ENCODE peak calls at places on chromosome 18, in ten cellular contexts. One of them, this sample, is unnamed.

GRCh38 chr18:48545690-48546365 is 7.0 kb downstream of the CTIF start:
- DNase-seq in CD4-positive, alpha-beta T cell: no peak
- DNase-seq in GM06990: no peak
- DNase-seq in activated gamma-delta T cell treated with Interleukin-2 at 50 U/mL for 16 hours: no peak
- DNase-seq in retina: peak
- DNase-seq in WTC11: peak
- DNase-seq in CD4-positive, alpha-beta memory T cell: no peak
- DNase-seq in AG04450: no peak
- DNase-seq in stimulated activated CD4-positive, alpha-beta T cell treated with anti-CD3 and anti-CD28 coated beads, Interleukin-1b, Interleukin-23, amount 100 ng/mL, for 24 hours: no peak
- DNase-seq in GM03348: peak
- DNase-seq in this sample: no peak

GRCh38 chr18:44789704-44790103 is 109.0 kb downstream of the SETBP1 start:
- DNase-seq in GM03348: peak
- DNase-seq in WTC11: no peak
- DNase-seq in retina: no peak
- DNase-seq in AG04450: no peak
- DNase-seq in stimulated activated CD4-positive, alpha-beta T cell treated with anti-CD3 and anti-CD28 coated beads, Interleukin-1b, Interleukin-23, amount 100 ng/mL, for 24 hours: no peak
- DNase-seq in activated gamma-delta T cell treated with Interleukin-2 at 50 U/mL for 16 hours: no peak
- DNase-seq in CD4-positive, alpha-beta T cell: no peak
- DNase-seq in GM06990: no peak
- DNase-seq in CD4-positive, alpha-beta memory T cell: no peak
- DNase-seq in this sample: no peak

GRCh38 chr18:55647331-55647730 is 59.3 kb upstream of the TCF4 start:
- DNase-seq in stimulated activated CD4-positive, alpha-beta T cell treated with anti-CD3 and anti-CD28 coated beads, Interleukin-1b, Interleukin-23, amount 100 ng/mL, for 24 hours: no peak
- DNase-seq in CD4-positive, alpha-beta T cell: no peak
- DNase-seq in WTC11: no peak
- DNase-seq in activated gamma-delta T cell treated with Interleukin-2 at 50 U/mL for 16 hours: no peak
- DNase-seq in GM06990: no peak
- DNase-seq in GM03348: peak
- DNase-seq in retina: no peak
- DNase-seq in AG04450: no peak
- DNase-seq in CD4-positive, alpha-beta memory T cell: no peak
- DNase-seq in this sample: no peak

GRCh38 chr18:62030091-62030985 is 137.5 kb upstream of the RNF152 start:
- DNase-seq in GM03348: no peak
- DNase-seq in activated gamma-delta T cell treated with Interleukin-2 at 50 U/mL for 16 hours: no peak
- DNase-seq in stimulated activated CD4-positive, alpha-beta T cell treated with anti-CD3 and anti-CD28 coated beads, Interleukin-1b, Interleukin-23, amount 100 ng/mL, for 24 hours: no peak
- DNase-seq in retina: no peak
- DNase-seq in WTC11: no peak
- DNase-seq in CD4-positive, alpha-beta T cell: no peak
- DNase-seq in GM06990: no peak
- DNase-seq in CD4-positive, alpha-beta memory T cell: no peak
- DNase-seq in AG04450: no peak
- DNase-seq in this sample: no peak

GRCh38 chr18:57709335-57709734 is 87.7 kb upstream of the NARS1 start:
- DNase-seq in GM03348: no peak
- DNase-seq in AG04450: no peak
- DNase-seq in GM06990: no peak
- DNase-seq in retina: no peak
- DNase-seq in stimulated activated CD4-positive, alpha-beta T cell treated with anti-CD3 and anti-CD28 coated beads, Interleukin-1b, Interleukin-23, amount 100 ng/mL, for 24 hours: no peak
- DNase-seq in CD4-positive, alpha-beta memory T cell: no peak
- DNase-seq in activated gamma-delta T cell treated with Interleukin-2 at 50 U/mL for 16 hours: no peak
- DNase-seq in WTC11: no peak
- DNase-seq in CD4-positive, alpha-beta T cell: no peak
- DNase-seq in this sample: no peak

GRCh38 chr18:41373612-41374011 is 581.4 kb upstream of the PIK3C3 start:
- DNase-seq in GM03348: no peak
- DNase-seq in stimulated activated CD4-positive, alpha-beta T cell treated with anti-CD3 and anti-CD28 coated beads, Interleukin-1b, Interleukin-23, amount 100 ng/mL, for 24 hours: no peak
- DNase-seq in GM06990: no peak
- DNase-seq in CD4-positive, alpha-beta T cell: no peak
- DNase-seq in CD4-positive, alpha-beta memory T cell: no peak
- DNase-seq in retina: no peak
- DNase-seq in AG04450: no peak
- DNase-seq in activated gamma-delta T cell treated with Interleukin-2 at 50 U/mL for 16 hours: no peak
- DNase-seq in WTC11: no peak
- DNase-seq in this sample: no peak

GRCh38 chr18:79583426-79583825 is 96.2 kb upstream of the CTDP1 start:
- DNase-seq in stimulated activated CD4-positive, alpha-beta T cell treated with anti-CD3 and anti-CD28 coated beads, Interleukin-1b, Interleukin-23, amount 100 ng/mL, for 24 hours: no peak
- DNase-seq in activated gamma-delta T cell treated with Interleukin-2 at 50 U/mL for 16 hours: no peak
- DNase-seq in retina: no peak
- DNase-seq in AG04450: no peak
- DNase-seq in GM06990: no peak
- DNase-seq in CD4-positive, alpha-beta T cell: no peak
- DNase-seq in GM03348: no peak
- DNase-seq in CD4-positive, alpha-beta memory T cell: no peak
- DNase-seq in WTC11: no peak
- DNase-seq in this sample: no peak

GRCh38 chr18:12307871-12308385 is at the start of gene TUBB6:
- DNase-seq in retina: peak
- DNase-seq in WTC11: peak
- DNase-seq in activated gamma-delta T cell treated with Interleukin-2 at 50 U/mL for 16 hours: no peak
- DNase-seq in AG04450: no peak
- DNase-seq in GM06990: peak
- DNase-seq in CD4-positive, alpha-beta memory T cell: no peak
- DNase-seq in stimulated activated CD4-positive, alpha-beta T cell treated with anti-CD3 and anti-CD28 coated beads, Interleukin-1b, Interleukin-23, amount 100 ng/mL, for 24 hours: peak
- DNase-seq in GM03348: peak
- DNase-seq in CD4-positive, alpha-beta T cell: no peak
- DNase-seq in this sample: no peak

GRCh38 chr18:63342206-63342605 is 22.6 kb upstream of the BCL2 start:
- DNase-seq in GM06990: no peak
- DNase-seq in stimulated activated CD4-positive, alpha-beta T cell treated with anti-CD3 and anti-CD28 coated beads, Interleukin-1b, Interleukin-23, amount 100 ng/mL, for 24 hours: no peak
- DNase-seq in retina: peak
- DNase-seq in CD4-positive, alpha-beta memory T cell: no peak
- DNase-seq in activated gamma-delta T cell treated with Interleukin-2 at 50 U/mL for 16 hours: peak
- DNase-seq in CD4-positive, alpha-beta T cell: peak
- DNase-seq in WTC11: peak
- DNase-seq in AG04450: no peak
- DNase-seq in GM03348: peak
- DNase-seq in this sample: peak

GRCh38 chr18:1659190-1659589 is 754.5 kb downstream of the ADCYAP1 start:
- DNase-seq in CD4-positive, alpha-beta memory T cell: no peak
- DNase-seq in activated gamma-delta T cell treated with Interleukin-2 at 50 U/mL for 16 hours: no peak
- DNase-seq in GM06990: no peak
- DNase-seq in WTC11: no peak
- DNase-seq in retina: no peak
- DNase-seq in AG04450: no peak
- DNase-seq in stimulated activated CD4-positive, alpha-beta T cell treated with anti-CD3 and anti-CD28 coated beads, Interleukin-1b, Interleukin-23, amount 100 ng/mL, for 24 hours: no peak
- DNase-seq in CD4-positive, alpha-beta T cell: no peak
- DNase-seq in GM03348: no peak
- DNase-seq in this sample: no peak

GRCh38 chr18:46097853-46098615 is at the start of gene ATP5F1A:
- DNase-seq in CD4-positive, alpha-beta T cell: peak
- DNase-seq in activated gamma-delta T cell treated with Interleukin-2 at 50 U/mL for 16 hours: peak
- DNase-seq in GM03348: peak
- DNase-seq in stimulated activated CD4-positive, alpha-beta T cell treated with anti-CD3 and anti-CD28 coated beads, Interleukin-1b, Interleukin-23, amount 100 ng/mL, for 24 hours: peak
- DNase-seq in retina: peak
- DNase-seq in GM06990: peak
- DNase-seq in CD4-positive, alpha-beta memory T cell: peak
- DNase-seq in AG04450: peak
- DNase-seq in WTC11: peak
- DNase-seq in this sample: peak

GRCh38 chr18:48605408-48605845 is 66.6 kb downstream of the CTIF start:
- DNase-seq in GM06990: no peak
- DNase-seq in activated gamma-delta T cell treated with Interleukin-2 at 50 U/mL for 16 hours: no peak
- DNase-seq in stimulated activated CD4-positive, alpha-beta T cell treated with anti-CD3 and anti-CD28 coated beads, Interleukin-1b, Interleukin-23, amount 100 ng/mL, for 24 hours: no peak
- DNase-seq in WTC11: peak
- DNase-seq in CD4-positive, alpha-beta memory T cell: no peak
- DNase-seq in GM03348: no peak
- DNase-seq in retina: peak
- DNase-seq in CD4-positive, alpha-beta T cell: no peak
- DNase-seq in AG04450: no peak
- DNase-seq in this sample: no peak

GRCh38 chr18:51255694-51256093 is 58.2 kb upstream of the MEX3C start:
- DNase-seq in GM06990: no peak
- DNase-seq in CD4-positive, alpha-beta T cell: no peak
- DNase-seq in activated gamma-delta T cell treated with Interleukin-2 at 50 U/mL for 16 hours: no peak
- DNase-seq in stimulated activated CD4-positive, alpha-beta T cell treated with anti-CD3 and anti-CD28 coated beads, Interleukin-1b, Interleukin-23, amount 100 ng/mL, for 24 hours: no peak
- DNase-seq in AG04450: no peak
- DNase-seq in retina: no peak
- DNase-seq in CD4-positive, alpha-beta memory T cell: no peak
- DNase-seq in GM03348: no peak
- DNase-seq in WTC11: no peak
- DNase-seq in this sample: no peak

GRCh38 chr18:80197490-80197889 is 49.8 kb downstream of the PARD6G start:
- DNase-seq in GM03348: no peak
- DNase-seq in stimulated activated CD4-positive, alpha-beta T cell treated with anti-CD3 and anti-CD28 coated beads, Interleukin-1b, Interleukin-23, amount 100 ng/mL, for 24 hours: no peak
- DNase-seq in CD4-positive, alpha-beta T cell: no peak
- DNase-seq in AG04450: no peak
- DNase-seq in GM06990: no peak
- DNase-seq in CD4-positive, alpha-beta memory T cell: no peak
- DNase-seq in WTC11: no peak
- DNase-seq in activated gamma-delta T cell treated with Interleukin-2 at 50 U/mL for 16 hours: no peak
- DNase-seq in retina: no peak
- DNase-seq in this sample: no peak

GRCh38 chr18:24227976-24228660 is 89.3 kb downstream of the CABYR start:
- DNase-seq in CD4-positive, alpha-beta memory T cell: no peak
- DNase-seq in AG04450: peak
- DNase-seq in retina: no peak
- DNase-seq in GM06990: no peak
- DNase-seq in activated gamma-delta T cell treated with Interleukin-2 at 50 U/mL for 16 hours: no peak
- DNase-seq in WTC11: no peak
- DNase-seq in GM03348: peak
- DNase-seq in stimulated activated CD4-positive, alpha-beta T cell treated with anti-CD3 and anti-CD28 coated beads, Interleukin-1b, Interleukin-23, amount 100 ng/mL, for 24 hours: no peak
- DNase-seq in CD4-positive, alpha-beta T cell: no peak
- DNase-seq in this sample: no peak